ENCODE peak calls at places on chromosomes 5 and 9, in seven cellular contexts. One of them, this sample, is unnamed.

GRCh38 chr5:102722930-102723329 is 32.2 kb upstream of the PAM start:
- DNase-seq in PC-3: peak
- DNase-seq in fibroblast of the aortic adventitia: no peak
- DNase-seq in GM12865: no peak
- DNase-seq in H9: no peak
- DNase-seq in glutamatergic neuron: no peak
- DNase-seq in fibroblast of mammary gland: peak
- DNase-seq in this sample: no peak

GRCh38 chr5:72035831-72036230 is 71.4 kb upstream of the MAP1B start:
- DNase-seq in PC-3: no peak
- DNase-seq in fibroblast of the aortic adventitia: no peak
- DNase-seq in GM12865: no peak
- DNase-seq in H9: no peak
- DNase-seq in glutamatergic neuron: no peak
- DNase-seq in fibroblast of mammary gland: no peak
- DNase-seq in this sample: no peak

GRCh38 chr5:176364765-176365662 is at the start of gene ARL10:
- DNase-seq in PC-3: no peak
- DNase-seq in fibroblast of the aortic adventitia: peak
- DNase-seq in GM12865: peak
- DNase-seq in H9: peak
- DNase-seq in glutamatergic neuron: peak
- DNase-seq in fibroblast of mammary gland: peak
- DNase-seq in this sample: peak

GRCh38 chr5:96189028-96189826 is 227.6 kb upstream of the ELL2 start:
- DNase-seq in PC-3: no peak
- DNase-seq in fibroblast of the aortic adventitia: no peak
- DNase-seq in GM12865: no peak
- DNase-seq in H9: no peak
- DNase-seq in glutamatergic neuron: no peak
- DNase-seq in fibroblast of mammary gland: no peak
- DNase-seq in this sample: no peak

GRCh38 chr5:109404428-109404960 is 5.3 kb downstream of the PJA2 start:
- DNase-seq in PC-3: no peak
- DNase-seq in fibroblast of the aortic adventitia: no peak
- DNase-seq in GM12865: no peak
- DNase-seq in H9: no peak
- DNase-seq in glutamatergic neuron: no peak
- DNase-seq in fibroblast of mammary gland: no peak
- DNase-seq in this sample: no peak

GRCh38 chr5:149284501-149284900 is 12.8 kb downstream of the AFAP1L1 start:
- DNase-seq in PC-3: no peak
- DNase-seq in fibroblast of the aortic adventitia: peak
- DNase-seq in GM12865: no peak
- DNase-seq in H9: no peak
- DNase-seq in glutamatergic neuron: no peak
- DNase-seq in fibroblast of mammary gland: peak
- DNase-seq in this sample: no peak

GRCh38 chr9:91995000-91995399 is 45.0 kb upstream of the ROR2 start:
- DNase-seq in PC-3: no peak
- DNase-seq in fibroblast of the aortic adventitia: no peak
- DNase-seq in GM12865: no peak
- DNase-seq in H9: no peak
- DNase-seq in glutamatergic neuron: no peak
- DNase-seq in fibroblast of mammary gland: no peak
- DNase-seq in this sample: no peak

GRCh38 chr9:36828574-36829141 is 205.4 kb downstream of the PAX5 start:
- DNase-seq in PC-3: no peak
- DNase-seq in fibroblast of the aortic adventitia: no peak
- DNase-seq in GM12865: no peak
- DNase-seq in H9: no peak
- DNase-seq in glutamatergic neuron: no peak
- DNase-seq in fibroblast of mammary gland: no peak
- DNase-seq in this sample: no peak

GRCh38 chr9:28234899-28235277 is 661.6 kb upstream of the C9orf72 start:
- DNase-seq in PC-3: peak
- DNase-seq in fibroblast of the aortic adventitia: peak
- DNase-seq in GM12865: no peak
- DNase-seq in H9: no peak
- DNase-seq in glutamatergic neuron: no peak
- DNase-seq in fibroblast of mammary gland: peak
- DNase-seq in this sample: no peak

GRCh38 chr9:95606951-95607350 is 90.2 kb upstream of the PTCH1 start:
- DNase-seq in PC-3: no peak
- DNase-seq in fibroblast of the aortic adventitia: no peak
- DNase-seq in GM12865: no peak
- DNase-seq in H9: no peak
- DNase-seq in glutamatergic neuron: no peak
- DNase-seq in fibroblast of mammary gland: no peak
- DNase-seq in this sample: no peak

GRCh38 chr9:108756746-108757490 is 98.9 kb downstream of the ACTL7B start:
- DNase-seq in PC-3: peak
- DNase-seq in fibroblast of the aortic adventitia: no peak
- DNase-seq in GM12865: no peak
- DNase-seq in H9: no peak
- DNase-seq in glutamatergic neuron: no peak
- DNase-seq in fibroblast of mammary gland: no peak
- DNase-seq in this sample: no peak

GRCh38 chr5:176849611-176850227 is 39.4 kb downstream of the UNC5A start:
- DNase-seq in PC-3: no peak
- DNase-seq in fibroblast of the aortic adventitia: no peak
- DNase-seq in GM12865: no peak
- DNase-seq in H9: no peak
- DNase-seq in glutamatergic neuron: no peak
- DNase-seq in fibroblast of mammary gland: no peak
- DNase-seq in this sample: no peak

GRCh38 chr5:64632251-64632650 is 58.1 kb upstream of the SHISAL2B start:
- DNase-seq in PC-3: no peak
- DNase-seq in fibroblast of the aortic adventitia: no peak
- DNase-seq in GM12865: no peak
- DNase-seq in H9: no peak
- DNase-seq in glutamatergic neuron: no peak
- DNase-seq in fibroblast of mammary gland: peak
- DNase-seq in this sample: no peak

GRCh38 chr5:154768207-154768606 is 13.0 kb downstream of the LARP1 start:
- DNase-seq in PC-3: no peak
- DNase-seq in fibroblast of the aortic adventitia: no peak
- DNase-seq in GM12865: no peak
- DNase-seq in H9: no peak
- DNase-seq in glutamatergic neuron: no peak
- DNase-seq in fibroblast of mammary gland: no peak
- DNase-seq in this sample: no peak

GRCh38 chr5:154767537-154767936 is 12.4 kb downstream of the LARP1 start:
- DNase-seq in PC-3: no peak
- DNase-seq in fibroblast of the aortic adventitia: no peak
- DNase-seq in GM12865: no peak
- DNase-seq in H9: no peak
- DNase-seq in glutamatergic neuron: no peak
- DNase-seq in fibroblast of mammary gland: no peak
- DNase-seq in this sample: no peak

GRCh38 chr5:154770111-154770510 is 14.9 kb downstream of the LARP1 start:
- DNase-seq in PC-3: no peak
- DNase-seq in fibroblast of the aortic adventitia: no peak
- DNase-seq in GM12865: no peak
- DNase-seq in H9: no peak
- DNase-seq in glutamatergic neuron: no peak
- DNase-seq in fibroblast of mammary gland: no peak
- DNase-seq in this sample: no peak

GRCh38 chr5:154773314-154773713 is 18.1 kb downstream of the LARP1 start:
- DNase-seq in PC-3: no peak
- DNase-seq in fibroblast of the aortic adventitia: no peak
- DNase-seq in GM12865: no peak
- DNase-seq in H9: no peak
- DNase-seq in glutamatergic neuron: no peak
- DNase-seq in fibroblast of mammary gland: no peak
- DNase-seq in this sample: no peak

GRCh38 chr5:154771383-154771901 is 16.3 kb downstream of the LARP1 start:
- DNase-seq in PC-3: no peak
- DNase-seq in fibroblast of the aortic adventitia: peak
- DNase-seq in GM12865: no peak
- DNase-seq in H9: peak
- DNase-seq in glutamatergic neuron: peak
- DNase-seq in fibroblast of mammary gland: peak
- DNase-seq in this sample: no peak
- TF ChIP-seq CTCF in PC-3: no peak
- TF ChIP-seq CTCF in fibroblast of the aortic adventitia: peak
- TF ChIP-seq CTCF in GM12865: no peak
- TF ChIP-seq CTCF in H9: peak
- TF ChIP-seq CTCF in glutamatergic neuron: no peak
- TF ChIP-seq CTCF in fibroblast of mammary gland: no peak
- TF ChIP-seq CTCF in this sample: no peak

GRCh38 chr9:134811673-134812668 is 68.6 kb upstream of the FCN2 start:
- DNase-seq in PC-3: no peak
- DNase-seq in fibroblast of the aortic adventitia: peak
- DNase-seq in GM12865: no peak
- DNase-seq in H9: peak
- DNase-seq in glutamatergic neuron: no peak
- DNase-seq in fibroblast of mammary gland: peak
- DNase-seq in this sample: no peak
- TF ChIP-seq CTCF in PC-3: no peak
- TF ChIP-seq CTCF in fibroblast of the aortic adventitia: peak
- TF ChIP-seq CTCF in GM12865: no peak
- TF ChIP-seq CTCF in H9: peak
- TF ChIP-seq CTCF in glutamatergic neuron: no peak
- TF ChIP-seq CTCF in fibroblast of mammary gland: peak
- TF ChIP-seq CTCF in this sample: no peak

GRCh38 chr9:31542384-31543055 is 841.9 kb upstream of the ACO1 start:
- DNase-seq in PC-3: no peak
- DNase-seq in fibroblast of the aortic adventitia: peak
- DNase-seq in GM12865: peak
- DNase-seq in H9: peak
- DNase-seq in glutamatergic neuron: peak
- DNase-seq in fibroblast of mammary gland: peak
- DNase-seq in this sample: peak
- TF ChIP-seq CTCF in PC-3: no peak
- TF ChIP-seq CTCF in fibroblast of the aortic adventitia: peak
- TF ChIP-seq CTCF in GM12865: peak
- TF ChIP-seq CTCF in H9: peak
- TF ChIP-seq CTCF in glutamatergic neuron: peak
- TF ChIP-seq CTCF in fibroblast of mammary gland: peak
- TF ChIP-seq CTCF in this sample: peak

GRCh38 chr9:104815851-104816565 is 52.1 kb downstream of the NIPSNAP3B start:
- DNase-seq in PC-3: no peak
- DNase-seq in fibroblast of the aortic adventitia: no peak
- DNase-seq in GM12865: no peak
- DNase-seq in H9: no peak
- DNase-seq in glutamatergic neuron: no peak
- DNase-seq in fibroblast of mammary gland: no peak
- DNase-seq in this sample: no peak
- TF ChIP-seq CTCF in PC-3: no peak
- TF ChIP-seq CTCF in fibroblast of the aortic adventitia: no peak
- TF ChIP-seq CTCF in GM12865: no peak
- TF ChIP-seq CTCF in H9: no peak
- TF ChIP-seq CTCF in glutamatergic neuron: no peak
- TF ChIP-seq CTCF in fibroblast of mammary gland: no peak
- TF ChIP-seq CTCF in this sample: no peak

GRCh38 chr9:110635589-110635988 is 33.0 kb upstream of the MUSK start:
- DNase-seq in PC-3: no peak
- DNase-seq in fibroblast of the aortic adventitia: no peak
- DNase-seq in GM12865: no peak
- DNase-seq in H9: no peak
- DNase-seq in glutamatergic neuron: no peak
- DNase-seq in fibroblast of mammary gland: no peak
- DNase-seq in this sample: no peak

GRCh38 chr9:110641350-110641749 is 27.2 kb upstream of the MUSK start:
- DNase-seq in PC-3: peak
- DNase-seq in fibroblast of the aortic adventitia: peak
- DNase-seq in GM12865: no peak
- DNase-seq in H9: no peak
- DNase-seq in glutamatergic neuron: no peak
- DNase-seq in fibroblast of mammary gland: peak
- DNase-seq in this sample: no peak

GRCh38 chr9:110640736-110641135 is 27.9 kb upstream of the MUSK start:
- DNase-seq in PC-3: peak
- DNase-seq in fibroblast of the aortic adventitia: no peak
- DNase-seq in GM12865: peak
- DNase-seq in H9: no peak
- DNase-seq in glutamatergic neuron: no peak
- DNase-seq in fibroblast of mammary gland: no peak
- DNase-seq in this sample: no peak

GRCh38 chr9:110638381-110638954 is 30.1 kb upstream of the MUSK start:
- DNase-seq in PC-3: peak
- DNase-seq in fibroblast of the aortic adventitia: peak
- DNase-seq in GM12865: peak
- DNase-seq in H9: no peak
- DNase-seq in glutamatergic neuron: no peak
- DNase-seq in fibroblast of mammary gland: peak
- DNase-seq in this sample: peak
- TF ChIP-seq CTCF in PC-3: peak
- TF ChIP-seq CTCF in fibroblast of the aortic adventitia: peak
- TF ChIP-seq CTCF in GM12865: peak
- TF ChIP-seq CTCF in H9: peak
- TF ChIP-seq CTCF in glutamatergic neuron: no peak
- TF ChIP-seq CTCF in fibroblast of mammary gland: peak
- TF ChIP-seq CTCF in this sample: peak

GRCh38 chr9:127122176-127123151 is at the start of gene ANGPTL2:
- DNase-seq in PC-3: peak
- DNase-seq in fibroblast of the aortic adventitia: peak
- DNase-seq in GM12865: peak
- DNase-seq in H9: peak
- DNase-seq in glutamatergic neuron: peak
- DNase-seq in fibroblast of mammary gland: peak
- DNase-seq in this sample: peak
- TF ChIP-seq CTCF in PC-3: no peak
- TF ChIP-seq CTCF in fibroblast of the aortic adventitia: peak
- TF ChIP-seq CTCF in GM12865: no peak
- TF ChIP-seq CTCF in H9: no peak
- TF ChIP-seq CTCF in glutamatergic neuron: no peak
- TF ChIP-seq CTCF in fibroblast of mammary gland: no peak
- TF ChIP-seq CTCF in this sample: no peak

DNA sequence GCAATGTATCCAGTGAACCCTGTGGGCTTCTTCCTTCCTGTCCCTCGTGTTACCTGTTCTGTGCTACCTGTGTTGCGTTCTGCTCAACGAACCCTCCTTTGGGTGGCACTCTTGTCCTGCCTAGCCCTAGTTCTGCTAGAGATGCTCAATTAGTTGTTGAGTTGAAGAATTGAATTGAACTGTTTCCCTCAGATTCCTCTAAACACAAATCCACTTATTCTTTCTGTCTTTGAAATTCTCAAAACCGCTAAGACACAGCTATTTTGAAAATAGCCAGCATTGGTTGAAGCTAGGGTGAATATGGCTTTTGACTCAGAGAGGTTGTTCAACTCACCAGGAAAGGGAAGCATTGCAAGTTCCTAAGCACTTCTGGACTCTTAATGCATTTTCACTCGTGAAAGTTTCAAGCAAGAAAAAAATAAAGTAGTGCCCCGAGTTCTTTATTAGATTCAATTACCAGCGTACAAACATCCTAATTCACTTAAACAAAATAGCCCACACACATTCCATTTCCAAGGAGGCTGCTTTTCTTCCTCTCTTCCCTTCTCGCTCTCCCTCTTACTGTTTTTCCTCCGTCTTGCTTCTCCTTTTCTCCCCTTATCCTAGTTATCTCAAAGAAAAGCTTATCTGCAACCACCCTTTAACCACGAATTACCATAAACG is 648 bp upstream of the ITGA1 start:
- DNase-seq in PC-3: no peak
- DNase-seq in fibroblast of the aortic adventitia: peak
- DNase-seq in GM12865: peak
- DNase-seq in H9: peak
- DNase-seq in glutamatergic neuron: no peak
- DNase-seq in fibroblast of mammary gland: peak
- DNase-seq in this sample: peak
- TF ChIP-seq CTCF in PC-3: peak
- TF ChIP-seq CTCF in fibroblast of the aortic adventitia: peak
- TF ChIP-seq CTCF in GM12865: peak
- TF ChIP-seq CTCF in H9: peak
- TF ChIP-seq CTCF in glutamatergic neuron: no peak
- TF ChIP-seq CTCF in fibroblast of mammary gland: peak
- TF ChIP-seq CTCF in this sample: peak

This sample was measured in GM13977.